ENCODE peak calls at places on chromosome 11, in four cellular contexts. N is lower lobe of right lung, S is mammary epithelial cell, Y is AG04450. L is an unnamed sample.

GRCh38 chr11:66881436-66881835 is 24.6 kb downstream of the LRFN4 start:
- DNase-seq in N (no peak), S (no peak), Y (no peak), L (no peak)

GRCh38 chr11:2564588-2565440 is 120.0 kb downstream of the KCNQ1 start:
- DNase-seq in N (peak), Y (no peak), S (no peak), L (no peak)

GRCh38 chr11:17594686-17595192 is 47.7 kb downstream of the OTOG start:
- DNase-seq in N (no peak), Y (no peak), S (no peak), L (no peak)

GRCh38 chr11:114812698-114813097 is 134.4 kb downstream of the NXPE2 start:
- DNase-seq in S (no peak), N (no peak), Y (no peak), L (no peak)

GRCh38 chr11:17275376-17276235 is 933 bp upstream of the NUCB2 start:
- DNase-seq in S (peak), Y (no peak), N (no peak), L (no peak)

GRCh38 chr11:116232364-116232801 is 540.4 kb downstream of the BUD13 start:
- DNase-seq in Y (no peak), N (no peak), S (no peak), L (no peak)

GRCh38 chr11:35153280-35153679 is 14.3 kb downstream of the CD44 start:
- DNase-seq in S (no peak), N (no peak), Y (no peak), L (no peak)

GRCh38 chr11:5689551-5689983 is at the start of gene TRIM22:
- DNase-seq in Y (no peak), S (peak), N (peak), L (no peak)

GRCh38 chr11:12413141-12414055 is 36.0 kb downstream of the PARVA start:
- DNase-seq in S (no peak), N (no peak), Y (no peak), L (no peak)

GRCh38 chr11:55714982-55715888 is 53.2 kb downstream of the OR4C6 start:
- DNase-seq in S (no peak), N (no peak), Y (no peak), L (no peak)

GRCh38 chr11:102341844-102342318 is 5.1 kb upstream of the BIRC2 start:
- DNase-seq in Y (peak), S (peak), N (peak), L (peak)

GRCh38 chr11:14907411-14908213 is 15.6 kb upstream of the CYP2R1 start:
- DNase-seq in Y (no peak), S (peak), N (peak), L (peak)

GRCh38 chr11:205221-206001 is 1.8 kb downstream of the BET1L start:
- DNase-seq in Y (no peak), S (no peak), N (peak), L (peak)

GRCh38 chr11:65546217-65546958 is 11.8 kb downstream of the LTBP3 start:
- DNase-seq in N (peak), Y (no peak), S (peak), L (no peak)

GRCh38 chr11:40491341-40491740 is 968.1 kb downstream of the LRRC4C start:
- DNase-seq in S (no peak), Y (no peak), N (no peak), L (no peak)

GRCh38 chr11:34262601-34263081 is 95.2 kb downstream of the ABTB2 start:
- DNase-seq in N (no peak), Y (no peak), S (no peak), L (no peak)

GRCh38 chr11:64342869-64343739 is 3.1 kb downstream of the CCDC88B start:
- DNase-seq in N (no peak), Y (no peak), S (no peak), L (no peak)

GRCh38 chr11:107720305-107720775 is 8.5 kb upstream of the SLN start:
- DNase-seq in Y (no peak), S (no peak), N (no peak), L (no peak)

GRCh38 chr11:40219401-40219800 is 1240.1 kb downstream of the LRRC4C start:
- DNase-seq in S (no peak), N (no peak), Y (no peak), L (no peak)

GRCh38 chr11:64631675-64632074 is 40.7 kb downstream of the SLC22A12 start:
- DNase-seq in N (no peak), Y (no peak), S (no peak), L (no peak)

GRCh38 chr11:130832571-130833432 is 83.5 kb downstream of the SNX19 start:
- DNase-seq in N (no peak), S (no peak), Y (no peak), L (no peak)
- H3K27ac ChIP-seq in N (no peak), S (no peak), Y (no peak), L (no peak)

DNA sequence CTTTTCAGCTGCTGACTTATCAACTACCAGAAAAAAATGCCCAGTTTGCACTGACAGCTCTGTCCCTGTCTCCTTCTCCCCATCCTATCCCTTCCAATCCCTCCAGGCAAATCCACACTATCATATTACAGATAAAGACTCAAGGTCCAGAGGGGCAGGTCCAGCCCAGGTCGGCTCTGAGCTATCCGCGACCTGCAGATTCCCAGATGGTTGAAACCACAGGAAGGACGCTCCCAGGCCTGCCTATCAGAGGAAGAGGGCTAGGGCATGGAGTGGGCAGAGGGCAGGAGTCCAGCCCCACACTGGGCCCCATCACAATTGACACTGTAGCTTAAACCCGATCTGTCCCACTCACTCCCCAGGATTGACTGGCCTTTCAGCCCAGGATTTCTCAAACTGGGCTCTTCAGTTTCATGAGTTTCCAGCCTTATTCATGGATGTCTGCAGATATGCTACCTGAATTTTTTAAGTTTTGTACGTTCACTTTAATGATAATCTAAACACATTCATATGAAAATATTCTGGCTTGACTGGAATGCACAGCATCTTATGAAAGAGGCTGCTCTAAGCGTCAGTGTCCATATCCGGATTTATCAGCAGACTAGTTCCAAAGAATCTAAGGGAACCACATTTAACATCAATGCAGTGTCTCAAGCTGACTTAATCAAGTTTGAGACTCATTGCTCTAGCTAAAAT is 16.4 kb upstream of the FCHSD2 start:
- DNase-seq in Y (peak), N (no peak), S (no peak), L (no peak)
- H3K27ac ChIP-seq in Y (peak), N (peak), S (no peak), L (peak)

GRCh38 chr11:120023120-120023519 is 114.8 kb downstream of the TRIM29 start:
- DNase-seq in S (no peak), Y (no peak), N (no peak), L (no peak)

GRCh38 chr11:120021391-120021953 is 116.4 kb downstream of the TRIM29 start:
- DNase-seq in S (no peak), Y (no peak), N (no peak), L (no peak)

GRCh38 chr11:120020981-120021380 is 116.9 kb downstream of the TRIM29 start:
- DNase-seq in N (no peak), S (no peak), Y (no peak), L (no peak)

GRCh38 chr11:120022617-120023016 is 115.3 kb downstream of the TRIM29 start:
- DNase-seq in Y (no peak), N (no peak), S (no peak), L (no peak)

GRCh38 chr11:120021978-120022377 is 115.9 kb downstream of the TRIM29 start:
- DNase-seq in N (no peak), Y (no peak), S (no peak), L (no peak)
- H3K27ac ChIP-seq in N (no peak), Y (no peak), S (no peak), L (no peak)

DNA sequence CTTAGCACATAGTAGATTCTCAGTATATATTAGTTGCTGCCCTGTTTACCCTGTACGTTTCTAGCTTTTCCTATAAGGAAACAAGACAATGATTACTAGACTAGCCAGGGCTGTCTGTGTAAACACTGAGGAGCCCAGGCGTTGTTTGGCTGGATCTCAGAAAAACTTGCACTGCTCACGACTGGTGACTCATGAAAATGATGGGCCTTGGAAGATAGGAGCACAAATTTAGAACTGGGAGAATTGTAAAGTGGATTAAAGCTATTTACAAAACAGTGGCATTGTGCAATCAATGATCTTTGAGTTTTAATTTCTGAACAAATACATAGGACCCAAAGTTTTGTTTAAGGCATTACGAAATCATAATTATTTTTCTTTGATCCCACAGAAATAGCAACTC is 276.9 kb downstream of the FAM76B start:
- DNase-seq in S (peak), Y (peak), N (no peak), L (peak)
- H3K27ac ChIP-seq in S (peak), Y (no peak), N (no peak), L (peak)

DNA sequence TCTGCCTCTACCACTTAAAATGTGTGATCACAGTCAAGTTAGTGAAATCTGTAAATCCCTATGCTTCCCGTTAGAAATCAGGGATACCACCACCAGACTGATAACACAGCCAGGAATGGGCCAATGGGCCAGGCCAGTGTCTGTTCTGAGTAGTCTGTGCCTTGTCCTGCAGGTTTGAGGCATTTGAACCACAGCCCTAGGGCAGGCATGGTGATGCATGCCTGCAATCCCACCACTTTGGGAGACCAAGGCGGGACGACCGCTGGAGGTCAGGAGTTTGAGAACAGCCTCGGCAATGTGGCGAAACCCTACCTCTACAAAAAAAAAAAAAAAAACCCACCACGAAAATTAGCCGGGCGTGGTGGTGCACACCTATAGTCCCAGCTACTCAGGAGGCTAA is 12.1 kb upstream of the AHNAK start:
- DNase-seq in Y (no peak), S (no peak), N (no peak), L (no peak)
- H3K27ac ChIP-seq in Y (no peak), S (peak), N (peak), L (no peak)